ENCODE peak calls at places on chromosome 21, in seven cellular contexts. H is ACHN; D is stimulated activated CD4-positive, alpha-beta T cell treated with anti-CD3 and anti-CD28 coated beads, Interleukin-12 subunit alpha, Interleukin-12 subunit beta, amount 100 ng/mL, for 4 hours; S is H54; L is iPS-NIHi11; B is colonic mucosa; I is erythroblast. X is an unnamed sample.

GRCh38 chr21:17610862-17611261 is 1.8 kb downstream of the BTG3 start:
- DNase-seq in H (peak), D (no peak), S (no peak), L (no peak), B (peak), I (peak), X (no peak)

GRCh38 chr21:31142600-31142999 is 104.3 kb upstream of the KRTAP19-8 start:
- DNase-seq in H (peak), D (no peak), S (no peak), L (no peak), B (no peak), I (no peak), X (no peak)

GRCh38 chr21:38126677-38127271 is 130.0 kb upstream of the KCNJ15 start:
- DNase-seq in H (peak), D (peak), S (peak), L (peak), B (peak), I (peak), X (peak)

GRCh38 chr21:27476696-27477095 is 509.8 kb upstream of the ADAMTS5 start:
- DNase-seq in H (no peak), D (no peak), S (no peak), L (no peak), B (no peak), I (no peak), X (no peak)

GRCh38 chr21:41953831-41954653 is at the start of gene C2CD2:
- DNase-seq in H (peak), D (peak), S (peak), L (peak), B (peak), I (peak), X (no peak)

GRCh38 chr21:35705888-35706287 is 354.4 kb downstream of the SETD4 start:
- DNase-seq in H (no peak), D (no peak), S (no peak), L (no peak), B (no peak), I (no peak), X (no peak)

GRCh38 chr21:26490771-26491170 is 82.3 kb downstream of the CYYR1 start:
- DNase-seq in H (no peak), D (no peak), S (no peak), L (peak), B (no peak), I (no peak), X (no peak)

GRCh38 chr21:45454081-45454923 is 49.3 kb downstream of the COL18A1 start:
- DNase-seq in H (no peak), D (no peak), S (no peak), L (no peak), B (no peak), I (no peak), X (no peak)